ENCODE peak calls at places on chromosomes 3 and 15, in four cellular contexts. L is stomach, H is HFFc6, G is bronchial epithelial cell. A is an unnamed sample.

GRCh38 chr3:190024912-190025311 is 95.8 kb downstream of the P3H2 start:
- DNase-seq in L (no peak), G (peak), H (peak), A (no peak)

GRCh38 chr3:183116051-183116614 is 16.8 kb upstream of the MCCC1 start:
- DNase-seq in L (peak), H (no peak), G (peak), A (no peak)

GRCh38 chr3:187954486-187955075 is 199.4 kb upstream of the LPP start:
- DNase-seq in G (no peak), H (peak), L (no peak), A (no peak)

GRCh38 chr15:69648215-69648614 is 195.6 kb downstream of the RPLP1 start:
- DNase-seq in H (no peak), L (no peak), G (no peak), A (no peak)

GRCh38 chr3:4753073-4753691 is 226.1 kb upstream of the BHLHE40 start:
- DNase-seq in G (no peak), L (no peak), H (no peak), A (no peak)

GRCh38 chr15:84755736-84756527 is 7.5 kb downstream of the ZNF592 start:
- DNase-seq in G (no peak), L (no peak), H (no peak), A (no peak)

GRCh38 chr3:128278761-128279593 is 125.7 kb downstream of the EEFSEC start:
- DNase-seq in G (no peak), H (peak), L (peak), A (no peak)

GRCh38 chr3:105688821-105689220 is 180.0 kb downstream of the CBLB start:
- DNase-seq in H (no peak), G (no peak), L (no peak), A (no peak)

GRCh38 chr3:48433472-48434118 is 3.7 kb upstream of the PLXNB1 start:
- DNase-seq in L (peak), H (peak), G (peak), A (no peak)

GRCh38 chr3:14533457-14533958 is 6.6 kb downstream of the GRIP2 start:
- DNase-seq in L (no peak), H (no peak), G (no peak), A (no peak)

GRCh38 chr15:77611767-77612166 is 20.9 kb downstream of the LINGO1 start:
- DNase-seq in H (no peak), L (no peak), G (no peak), A (no peak)

GRCh38 chr3:150293401-150294001 is 114.6 kb upstream of the TSC22D2 start:
- DNase-seq in L (no peak), H (peak), G (peak), A (no peak)

GRCh38 chr15:84079885-84080777 is 155.4 kb upstream of the GOLGA6L4 start:
- DNase-seq in G (peak), L (peak), H (no peak), A (no peak)

GRCh38 chr3:119326976-119327375 is 32.8 kb downstream of the ARHGAP31 start:
- DNase-seq in L (no peak), G (no peak), H (no peak), A (no peak)

GRCh38 chr3:87375231-87375682 is 98.9 kb upstream of the POU1F1 start:
- DNase-seq in G (no peak), H (no peak), L (no peak), A (no peak)

GRCh38 chr15:62391565-62392262 is 226.6 kb upstream of the C2CD4B start:
- DNase-seq in G (no peak), L (peak), H (peak), A (no peak)

GRCh38 chr15:77599357-77599756 is 33.4 kb downstream of the LINGO1 start:
- DNase-seq in H (no peak), G (no peak), L (no peak), A (no peak)

GRCh38 chr3:142931222-142931621 is 32.3 kb downstream of the PAQR9 start:
- DNase-seq in L (no peak), G (peak), H (no peak), A (no peak)

GRCh38 chr3:142926368-142926944 is 37.0 kb downstream of the PAQR9 start:
- DNase-seq in L (no peak), G (no peak), H (no peak), A (no peak)

GRCh38 chr3:142930510-142930909 is 33.0 kb downstream of the PAQR9 start:
- DNase-seq in L (no peak), G (no peak), H (no peak), A (no peak)

GRCh38 chr3:142929890-142930289 is 33.6 kb downstream of the PAQR9 start:
- DNase-seq in G (no peak), L (no peak), H (no peak), A (no peak)

GRCh38 chr3:142929109-142929508 is 34.4 kb downstream of the PAQR9 start:
- DNase-seq in L (peak), H (peak), G (peak), A (no peak)
- TF ChIP-seq CTCF in L (no peak), H (peak), G (peak), A (no peak)

GRCh38 chr3:196192036-196193001 is 18.9 kb downstream of the ZDHHC19 start:
- DNase-seq in G (no peak), L (peak), H (no peak), A (no peak)
- TF ChIP-seq CTCF in G (no peak), L (no peak), H (no peak), A (no peak)

GRCh38 chr3:41997702-41998551 is 36.0 kb upstream of the ULK4 start:
- DNase-seq in H (no peak), G (no peak), L (no peak), A (no peak)
- TF ChIP-seq CTCF in H (peak), G (peak), L (no peak), A (no peak)

GRCh38 chr3:143604402-143604801 is 243.9 kb downstream of the SLC9A9 start:
- DNase-seq in G (no peak), H (no peak), L (no peak), A (no peak)
- TF ChIP-seq CTCF in G (no peak), H (no peak), L (no peak), A (no peak)

GRCh38 chr3:10473581-10474438 is 31.6 kb downstream of the ATP2B2 start:
- DNase-seq in H (no peak), L (no peak), G (no peak), A (no peak)
- TF ChIP-seq CTCF in H (no peak), L (no peak), G (no peak), A (no peak)

GRCh38 chr15:42085236-42085605 is 9.1 kb downstream of the PLA2G4D start:
- DNase-seq in G (peak), L (peak), H (no peak), A (no peak)

GRCh38 chr15:42082832-42083604 is 11.3 kb downstream of the PLA2G4D start:
- DNase-seq in G (no peak), L (peak), H (no peak), A (no peak)

GRCh38 chr15:42084465-42085235 is 9.7 kb downstream of the PLA2G4D start:
- DNase-seq in L (peak), G (peak), H (peak), A (peak)

GRCh38 chr15:42083605-42083908 is 10.8 kb downstream of the PLA2G4D start:
- DNase-seq in G (no peak), H (no peak), L (peak), A (no peak)

GRCh38 chr15:42083916-42084315 is 10.4 kb downstream of the PLA2G4D start:
- DNase-seq in L (peak), G (no peak), H (no peak), A (no peak)
- TF ChIP-seq CTCF in L (no peak), G (no peak), H (no peak), A (no peak)

GRCh38 chr3:72977060-72977459 is 19.6 kb upstream of the PPP4R2 start:
- DNase-seq in L (no peak), H (no peak), G (peak), A (no peak)
- TF ChIP-seq CTCF in L (no peak), H (peak), G (no peak), A (no peak)

GRCh38 chr3:101229681-101230080 is 90.7 kb downstream of the IMPG2 start:
- DNase-seq in G (no peak), L (no peak), H (peak), A (no peak)
- TF ChIP-seq CTCF in G (no peak), L (no peak), H (peak), A (no peak)

DNA sequence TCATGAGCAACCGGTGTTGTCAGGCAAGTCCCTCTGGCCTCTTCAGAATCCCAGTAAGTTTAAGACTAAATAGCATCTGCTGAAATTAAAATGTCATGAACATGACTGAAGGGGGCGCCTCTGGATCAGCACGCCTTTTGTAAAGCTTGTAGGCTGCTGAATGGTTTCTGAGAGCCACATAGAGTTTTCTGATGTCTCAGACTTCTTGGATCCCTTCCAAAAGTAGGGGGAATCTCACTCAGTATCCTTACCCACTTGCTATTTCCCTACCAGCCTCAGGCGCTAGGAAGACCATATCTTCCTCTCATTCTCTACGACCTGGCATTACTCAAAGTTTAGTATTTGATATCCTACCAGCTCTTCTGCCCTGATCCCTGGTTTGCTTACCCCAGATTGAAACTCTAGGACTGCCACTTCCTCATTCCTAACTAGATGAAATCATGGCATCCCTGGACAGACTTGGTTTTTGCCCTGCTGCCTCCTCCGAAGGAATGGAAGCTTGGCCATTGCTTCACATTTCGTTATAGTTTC is 62.7 kb upstream of the CD47 start:
- DNase-seq in H (peak), L (peak), G (peak), A (no peak)
- TF ChIP-seq CTCF in H (peak), L (no peak), G (peak), A (no peak)

GRCh38 chr15:90364251-90364650 is 12.2 kb downstream of the ZNF774 start:
- DNase-seq in H (peak), G (peak), L (no peak), A (no peak)
- TF ChIP-seq CTCF in H (no peak), G (no peak), L (no peak), A (no peak)

A was measured in omental fat pad.